ENCODE peak calls at places on chromosomes 16 and 17, in four cellular contexts. V is fibroblast of lung, P is astrocyte, D is mammary epithelial cell. N is an unnamed sample.

GRCh38 chr17:41751288-41751687 is 16.8 kb upstream of the HAP1 start:
- DNase-seq in V (no peak), P (no peak), D (no peak), N (no peak)

GRCh38 chr17:996554-997344 is at the start of gene TIMM22:
- DNase-seq in D (peak; percentile 98), P (peak; percentile 96), V (peak; percentile 99), N (peak; percentile 96)

GRCh38 chr17:74296548-74296936 is 22.5 kb downstream of the DNAI2 start:
- DNase-seq in V (peak; percentile 44), D (peak; percentile 29), P (peak; percentile 51), N (peak; percentile 67)

GRCh38 chr16:66296591-66296990 is 69.9 kb upstream of the CDH5 start:
- DNase-seq in D (no peak), V (no peak), P (no peak), N (no peak)

GRCh38 chr17:50187403-50187735 is 14.1 kb downstream of the COL1A1 start:
- DNase-seq in D (no peak), P (no peak), V (no peak), N (no peak)

GRCh38 chr17:81713556-81714411 is 1.7 kb downstream of the SLC25A10 start:
- DNase-seq in V (no peak), D (no peak), P (no peak), N (peak; percentile 48)

GRCh38 chr16:68770671-68771070 is 33.6 kb downstream of the CDH1 start:
- DNase-seq in P (no peak), V (no peak), D (no peak), N (no peak)

GRCh38 chr17:40191237-40192208 is 14.3 kb downstream of the RAPGEFL1 start:
- DNase-seq in V (peak; percentile 78), P (peak; percentile 70), D (peak; percentile 75), N (peak; percentile 74)

GRCh38 chr17:58504826-58505351 is 9.5 kb downstream of the MTMR4 start:
- DNase-seq in V (no peak), P (no peak), D (no peak), N (no peak)

GRCh38 chr16:65916995-65917394 is 449.5 kb upstream of the CDH5 start:
- DNase-seq in D (no peak), P (no peak), V (no peak), N (no peak)

GRCh38 chr17:50331085-50331791 is 14.7 kb upstream of the XYLT2 start:
- DNase-seq in P (peak; percentile 97), D (peak; percentile 79), V (peak; percentile 84), N (peak; percentile 97)

GRCh38 chr16:69181-69580 is 3.2 kb downstream of the RHBDF1 start:
- DNase-seq in P (no peak), V (no peak), D (no peak), N (no peak)

GRCh38 chr16:51120289-51121008 is 30.6 kb downstream of the SALL1 start:
- DNase-seq in D (no peak), P (no peak), V (no peak), N (no peak)

GRCh38 chr17:64216385-64217248 is 46.4 kb downstream of the TEX2 start:
- DNase-seq in V (peak; percentile 51), D (peak; percentile 40), P (peak; percentile 58), N (no peak)

GRCh38 chr16:73040136-73040535 is 7.8 kb downstream of the ZFHX3 start:
- DNase-seq in V (no peak), P (no peak), D (no peak), N (no peak)

GRCh38 chr16:69351309-69352027 is at the start of gene TMED6:
- DNase-seq in V (no peak), P (no peak), D (no peak), N (no peak)

GRCh38 chr17:41098042-41098441 is at the start of gene KRTAP4-8:
- DNase-seq in D (no peak), V (no peak), P (no peak), N (no peak)

GRCh38 chr16:68993885-68994284 is 111.6 kb upstream of the HAS3 start:
- DNase-seq in V (peak; percentile 86), D (peak; percentile 84), P (peak; percentile 95), N (peak; percentile 87)

GRCh38 chr16:23156946-23157460 is 7.8 kb upstream of the USP31 start:
- DNase-seq in D (no peak), V (no peak), P (no peak), N (no peak)

GRCh38 chr17:31349454-31349853 is 28.0 kb upstream of the EVI2A start:
- DNase-seq in V (no peak), P (no peak), D (no peak), N (no peak)

GRCh38 chr17:58301504-58302150 is 20.9 kb upstream of the MPO start:
- DNase-seq in P (no peak), D (no peak), V (no peak), N (no peak)

GRCh38 chr17:40487371-40488020 is 13.9 kb downstream of the TNS4 start:
- DNase-seq in D (peak; percentile 57), P (no peak), V (peak; percentile 27), N (no peak)

GRCh38 chr17:76232342-76232741 is 8.0 kb downstream of the RNF157 start:
- DNase-seq in V (peak; percentile 97), D (peak; percentile 27), P (peak; percentile 53), N (peak; percentile 92)

GRCh38 chr17:82424001-82424862 is 5.8 kb upstream of the OGFOD3 start:
- DNase-seq in D (peak; percentile 21), V (peak; percentile 61), P (peak; percentile 9), N (peak; percentile 63)

GRCh38 chr17:82713015-82713723 is 3.3 kb upstream of the FN3KRP start:
- DNase-seq in P (no peak), D (no peak), V (no peak), N (no peak)

GRCh38 chr16:54654429-54654828 is 276.2 kb upstream of the IRX5 start:
- DNase-seq in D (no peak), P (no peak), V (no peak), N (no peak)

GRCh38 chr16:53129281-53130192 is 74.7 kb downstream of the CHD9 start:
- DNase-seq in V (peak; percentile 78), P (peak; percentile 40), D (peak; percentile 23), N (peak; percentile 6)
- H3K79me2 ChIP-seq in V (peaks cover 24% of the 10 kb centered on the region), P (peaks cover 38% of the 10 kb centered on the region), D (peaks cover 52% of the 10 kb centered on the region), N (peaks cover 18% of the 10 kb centered on the region)

DNA sequence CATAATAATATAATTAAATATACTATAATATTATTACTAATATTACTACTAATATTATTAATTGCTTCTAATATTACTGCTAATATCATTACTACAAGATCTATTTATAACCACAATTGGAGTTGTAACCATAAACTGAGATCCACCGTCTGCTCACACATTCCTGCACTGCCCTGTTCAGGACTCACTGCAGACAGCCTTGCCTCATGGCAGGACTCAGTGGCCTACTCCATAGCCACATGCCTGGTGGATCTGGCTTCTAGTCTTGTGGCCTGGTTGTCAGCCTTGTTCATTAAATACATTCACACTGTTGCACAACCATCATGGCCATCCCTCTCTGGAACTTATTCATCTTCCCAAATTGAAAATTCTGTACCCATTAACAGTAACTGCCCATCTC is 48.0 kb downstream of the SRL start:
- DNase-seq in D (no peak), V (no peak), P (no peak), N (no peak)
- H3K27ac ChIP-seq in D (no peak overlapping the region), V (no peak overlapping the region), P (no peak overlapping the region), N (no peak overlapping the region)

GRCh38 chr16:89315271-89315670 is 97.8 kb downstream of the ZNF778 start:
- DNase-seq in D (no peak), P (no peak), V (no peak), N (no peak)

GRCh38 chr16:89317729-89318429 is 100.4 kb downstream of the ZNF778 start:
- DNase-seq in D (no peak), P (no peak), V (no peak), N (no peak)

GRCh38 chr16:89315791-89316581 is 98.5 kb downstream of the ZNF778 start:
- DNase-seq in V (peak; percentile 69), P (peak; percentile 93), D (peak; percentile 95), N (peak; percentile 89)

GRCh38 chr16:89317101-89317671 is 99.7 kb downstream of the ZNF778 start:
- DNase-seq in P (no peak), D (no peak), V (no peak), N (no peak)

GRCh38 chr16:89316701-89317100 is 99.2 kb downstream of the ZNF778 start:
- DNase-seq in P (no peak), D (no peak), V (no peak), N (no peak)
- H3K4me1 ChIP-seq in P (peaks cover 66% of the 10 kb centered on the region), D (peaks cover 76% of the 10 kb centered on the region), V (peaks cover 45% of the 10 kb centered on the region), N (peaks cover 72% of the 10 kb centered on the region)

GRCh38 chr17:59706900-59707181 is 389 bp downstream of the PTRH2 start:
- DNase-seq in D (no peak), P (no peak), V (no peak), N (no peak)

GRCh38 chr17:59711936-59712335 is 4.5 kb downstream of the VMP1 start:
- DNase-seq in P (no peak), D (no peak), V (no peak), N (no peak)

GRCh38 chr17:59707182-59707970 is at the start of the genes PTRH2 and VMP1:
- DNase-seq in P (peak; percentile 99), D (peak; percentile 100), V (peak; percentile 100), N (peak; percentile 100)

GRCh38 chr17:59712856-59713255 is 5.4 kb downstream of the VMP1 start:
- DNase-seq in V (no peak), P (no peak), D (no peak), N (no peak)

GRCh38 chr17:59707971-59708425 is 544 bp downstream of the VMP1 start:
- DNase-seq in V (no peak), P (no peak), D (no peak), N (no peak)
- H3K79me2 ChIP-seq in V (peaks cover 91% of the 10 kb centered on the region), P (peaks cover 97% of the 10 kb centered on the region), D (peaks cover 98% of the 10 kb centered on the region), N (peaks cover 97% of the 10 kb centered on the region)

DNA sequence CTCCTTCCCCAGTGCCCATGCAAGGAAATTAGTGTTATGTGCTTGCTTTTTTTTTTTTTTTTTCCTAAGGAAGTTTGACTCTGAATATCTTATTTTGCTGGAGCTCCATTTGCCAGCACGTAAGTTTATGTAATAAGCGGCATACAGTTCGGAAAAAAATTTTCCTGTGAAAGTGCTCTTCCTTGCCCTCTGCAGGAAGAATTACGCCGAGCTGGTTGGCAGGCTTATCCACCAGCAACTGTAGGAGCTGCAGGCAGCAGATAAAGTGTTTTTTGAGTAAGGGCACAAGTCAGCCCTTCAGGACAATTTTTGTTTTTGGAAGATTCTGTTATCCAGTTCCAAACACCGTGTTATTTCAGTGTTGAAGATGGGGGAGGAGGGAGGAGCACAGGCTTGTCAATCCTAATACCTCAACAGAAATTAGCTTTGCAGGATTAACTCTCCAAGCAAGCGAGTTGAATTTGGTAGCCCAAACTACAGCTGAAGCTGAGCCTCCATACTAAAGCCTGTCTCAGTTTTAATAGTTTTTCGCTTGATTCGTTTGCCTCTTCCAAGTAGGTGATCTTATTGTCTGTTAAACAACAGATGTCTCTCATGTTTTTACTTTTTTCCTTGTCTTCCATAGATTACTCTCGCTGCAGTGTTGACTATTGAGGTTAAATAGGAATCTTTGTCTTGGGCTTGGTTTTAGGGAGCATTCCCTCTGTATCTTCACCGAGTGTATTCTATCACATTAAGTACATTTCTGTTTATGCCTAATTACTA is 1.1 kb downstream of the SPECC1 start:
- DNase-seq in D (peak; percentile 42), V (peak; percentile 75), P (peak; percentile 51), N (peak; percentile 90)
- H3K27ac ChIP-seq in D (no peak overlapping the region), V (no peak overlapping the region), P (no peak overlapping the region), N (peak overlapping the region; percentile 9)

DNA sequence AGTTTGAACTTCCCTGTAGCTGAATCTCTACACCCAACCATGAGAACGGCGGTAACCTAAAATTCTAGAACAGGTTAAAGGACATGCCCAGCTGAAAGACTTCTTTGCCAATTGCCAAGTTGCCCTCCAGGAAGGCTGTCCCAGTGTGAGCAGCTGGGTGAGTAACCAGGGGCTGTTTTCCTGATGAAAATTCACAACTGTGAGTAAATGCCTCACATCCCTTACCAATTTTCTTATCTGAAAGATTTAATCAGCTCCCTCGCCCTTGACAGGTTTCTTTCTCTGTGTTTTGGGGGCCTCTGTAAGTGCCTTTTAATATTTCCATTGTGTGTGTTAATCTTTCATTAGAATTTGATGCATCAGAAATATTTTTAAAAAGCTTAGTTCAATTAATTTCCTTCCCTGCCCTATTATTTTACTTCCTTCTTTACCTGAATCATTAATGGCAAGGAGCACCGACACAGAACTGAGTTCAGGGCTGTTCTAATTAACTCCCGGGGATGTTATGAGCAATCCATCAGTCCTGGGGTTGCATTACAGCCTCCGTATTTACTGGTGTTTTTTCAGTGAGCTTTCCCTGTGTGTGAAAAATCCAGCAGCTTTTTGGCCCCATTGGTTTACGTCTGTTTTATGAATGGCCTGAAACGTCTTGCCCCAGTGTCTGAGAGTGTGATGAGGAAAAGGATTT is 152.9 kb downstream of the CLEC16A start:
- DNase-seq in P (no peak), D (no peak), V (no peak), N (no peak)
- H3K4me1 ChIP-seq in P (peaks cover 47% of the 10 kb centered on the region), D (peaks cover 16% of the 10 kb centered on the region), V (peaks cover 31% of the 10 kb centered on the region), N (peaks cover 26% of the 10 kb centered on the region)